ENCODE peak calls at places on chromosomes 11 and 22, in ten cellular contexts. One of them, this sample, is unnamed.

GRCh38 chr11:15663778-15664218 is 549.1 kb downstream of the INSC start:
- DNase-seq in ovary: no peak
- DNase-seq in SK-N-SH: no peak
- DNase-seq in tibial nerve: no peak
- DNase-seq in H1: peak; percentile 59
- DNase-seq in suprapubic skin: no peak
- DNase-seq in K562: no peak
- DNase-seq in A549: no peak
- DNase-seq in stomach: no peak
- DNase-seq in sigmoid colon: no peak
- DNase-seq in this sample: no peak

GRCh38 chr22:20268289-20268349 is at the start of gene RTN4R:
- DNase-seq in ovary: no peak
- DNase-seq in SK-N-SH: no peak
- DNase-seq in tibial nerve: no peak
- DNase-seq in H1: no peak
- DNase-seq in suprapubic skin: no peak
- DNase-seq in K562: no peak
- DNase-seq in A549: no peak
- DNase-seq in stomach: no peak
- DNase-seq in sigmoid colon: no peak
- DNase-seq in this sample: no peak

GRCh38 chr11:102940714-102941588 is 14.6 kb downstream of the MMP13 start:
- DNase-seq in ovary: no peak
- DNase-seq in SK-N-SH: peak; percentile 46
- DNase-seq in tibial nerve: no peak
- DNase-seq in H1: no peak
- DNase-seq in suprapubic skin: no peak
- DNase-seq in K562: peak; percentile 58
- DNase-seq in A549: peak; percentile 54
- DNase-seq in stomach: peak; percentile 60
- DNase-seq in sigmoid colon: no peak
- DNase-seq in this sample: peak; percentile 45

GRCh38 chr11:134522782-134523570 is 110.9 kb upstream of the B3GAT1 start:
- DNase-seq in ovary: no peak
- DNase-seq in SK-N-SH: no peak
- DNase-seq in tibial nerve: no peak
- DNase-seq in H1: no peak
- DNase-seq in suprapubic skin: no peak
- DNase-seq in K562: no peak
- DNase-seq in A549: no peak
- DNase-seq in stomach: no peak
- DNase-seq in sigmoid colon: peak; percentile 40
- DNase-seq in this sample: no peak

GRCh38 chr22:36052505-36052941 is 23.9 kb upstream of the RBFOX2 start:
- DNase-seq in ovary: no peak
- DNase-seq in SK-N-SH: no peak
- DNase-seq in tibial nerve: no peak
- DNase-seq in H1: no peak
- DNase-seq in suprapubic skin: no peak
- DNase-seq in K562: peak; percentile 60
- DNase-seq in A549: peak; percentile 13
- DNase-seq in stomach: peak; percentile 33
- DNase-seq in sigmoid colon: no peak
- DNase-seq in this sample: no peak

GRCh38 chr11:76074178-76075112 is 131.9 kb downstream of the WNT11 start:
- DNase-seq in ovary: no peak
- DNase-seq in SK-N-SH: no peak
- DNase-seq in tibial nerve: no peak
- DNase-seq in H1: no peak
- DNase-seq in suprapubic skin: no peak
- DNase-seq in K562: peak; percentile 33
- DNase-seq in A549: no peak
- DNase-seq in stomach: no peak
- DNase-seq in sigmoid colon: no peak
- DNase-seq in this sample: no peak

GRCh38 chr11:42824067-42824466 is 487.7 kb upstream of the API5 start:
- DNase-seq in ovary: no peak
- DNase-seq in SK-N-SH: no peak
- DNase-seq in tibial nerve: no peak
- DNase-seq in H1: no peak
- DNase-seq in suprapubic skin: no peak
- DNase-seq in K562: no peak
- DNase-seq in A549: no peak
- DNase-seq in stomach: no peak
- DNase-seq in sigmoid colon: no peak
- DNase-seq in this sample: no peak

GRCh38 chr22:45240810-45241631 is at the start of gene KIAA0930:
- DNase-seq in ovary: peak; percentile 85
- DNase-seq in SK-N-SH: peak; percentile 100
- DNase-seq in tibial nerve: peak; percentile 73
- DNase-seq in H1: peak; percentile 92
- DNase-seq in suprapubic skin: peak; percentile 94
- DNase-seq in K562: peak; percentile 98
- DNase-seq in A549: peak; percentile 67
- DNase-seq in stomach: peak; percentile 81
- DNase-seq in sigmoid colon: peak; percentile 93
- DNase-seq in this sample: peak; percentile 88

GRCh38 chr11:10990160-10990559 is 132.3 kb upstream of the ZBED5 start:
- DNase-seq in ovary: no peak
- DNase-seq in SK-N-SH: no peak
- DNase-seq in tibial nerve: no peak
- DNase-seq in H1: no peak
- DNase-seq in suprapubic skin: no peak
- DNase-seq in K562: no peak
- DNase-seq in A549: no peak
- DNase-seq in stomach: no peak
- DNase-seq in sigmoid colon: no peak
- DNase-seq in this sample: no peak

GRCh38 chr11:65771589-65772112 is 9.1 kb downstream of the AP5B1 start:
- DNase-seq in ovary: no peak
- DNase-seq in SK-N-SH: no peak
- DNase-seq in tibial nerve: no peak
- DNase-seq in H1: no peak
- DNase-seq in suprapubic skin: no peak
- DNase-seq in K562: no peak
- DNase-seq in A549: no peak
- DNase-seq in stomach: no peak
- DNase-seq in sigmoid colon: no peak
- DNase-seq in this sample: no peak

GRCh38 chr11:65016705-65017104 is 2.7 kb downstream of the ARL2 start:
- DNase-seq in ovary: no peak
- DNase-seq in SK-N-SH: no peak
- DNase-seq in tibial nerve: no peak
- DNase-seq in H1: no peak
- DNase-seq in suprapubic skin: no peak
- DNase-seq in K562: no peak
- DNase-seq in A549: no peak
- DNase-seq in stomach: no peak
- DNase-seq in sigmoid colon: no peak
- DNase-seq in this sample: no peak

GRCh38 chr11:114179234-114179941 is 116.8 kb upstream of the NNMT start:
- DNase-seq in ovary: peak; percentile 89
- DNase-seq in SK-N-SH: no peak
- DNase-seq in tibial nerve: peak; percentile 81
- DNase-seq in H1: no peak
- DNase-seq in suprapubic skin: peak; percentile 73
- DNase-seq in K562: no peak
- DNase-seq in A549: no peak
- DNase-seq in stomach: peak; percentile 89
- DNase-seq in sigmoid colon: peak; percentile 98
- DNase-seq in this sample: peak; percentile 87

GRCh38 chr11:73182824-73183321 is 35.2 kb upstream of the P2RY2 start:
- DNase-seq in ovary: no peak
- DNase-seq in SK-N-SH: no peak
- DNase-seq in tibial nerve: no peak
- DNase-seq in H1: no peak
- DNase-seq in suprapubic skin: peak; percentile 32
- DNase-seq in K562: peak; percentile 65
- DNase-seq in A549: no peak
- DNase-seq in stomach: peak; percentile 40
- DNase-seq in sigmoid colon: peak; percentile 41
- DNase-seq in this sample: peak; percentile 68

GRCh38 chr11:65445604-65446445 is 23.2 kb downstream of the NEAT1 start:
- DNase-seq in ovary: no peak
- DNase-seq in SK-N-SH: no peak
- DNase-seq in tibial nerve: peak; percentile 17
- DNase-seq in H1: no peak
- DNase-seq in suprapubic skin: peak; percentile 72
- DNase-seq in K562: peak; percentile 19
- DNase-seq in A549: no peak
- DNase-seq in stomach: peak; percentile 34
- DNase-seq in sigmoid colon: peak; percentile 76
- DNase-seq in this sample: no peak

GRCh38 chr11:8720376-8720775 is 37.8 kb downstream of the RPL27A start:
- DNase-seq in ovary: no peak
- DNase-seq in SK-N-SH: no peak
- DNase-seq in tibial nerve: no peak
- DNase-seq in H1: no peak
- DNase-seq in suprapubic skin: no peak
- DNase-seq in K562: no peak
- DNase-seq in A549: no peak
- DNase-seq in stomach: peak; percentile 40
- DNase-seq in sigmoid colon: no peak
- DNase-seq in this sample: no peak

GRCh38 chr11:35491231-35491871 is 34.1 kb downstream of the PAMR1 start:
- DNase-seq in ovary: no peak
- DNase-seq in SK-N-SH: no peak
- DNase-seq in tibial nerve: no peak
- DNase-seq in H1: no peak
- DNase-seq in suprapubic skin: no peak
- DNase-seq in K562: no peak
- DNase-seq in A549: no peak
- DNase-seq in stomach: no peak
- DNase-seq in sigmoid colon: no peak
- DNase-seq in this sample: no peak
- TF ChIP-seq EP300 in ovary: no peak
- TF ChIP-seq EP300 in SK-N-SH: peak; percentile 53
- TF ChIP-seq EP300 in tibial nerve: no peak
- TF ChIP-seq EP300 in H1: no peak
- TF ChIP-seq EP300 in suprapubic skin: no peak
- TF ChIP-seq EP300 in K562: no peak
- TF ChIP-seq EP300 in A549: no peak
- TF ChIP-seq EP300 in stomach: no peak
- TF ChIP-seq EP300 in sigmoid colon: no peak
- TF ChIP-seq EP300 in this sample: no peak

GRCh38 chr11:132312616-132313210 is 942.3 kb downstream of the NTM start:
- DNase-seq in ovary: no peak
- DNase-seq in SK-N-SH: peak; percentile 65
- DNase-seq in tibial nerve: no peak
- DNase-seq in H1: no peak
- DNase-seq in suprapubic skin: no peak
- DNase-seq in K562: peak; percentile 39
- DNase-seq in A549: no peak
- DNase-seq in stomach: no peak
- DNase-seq in sigmoid colon: no peak
- DNase-seq in this sample: no peak

GRCh38 chr11:132312161-132312560 is 941.7 kb downstream of the NTM start:
- DNase-seq in ovary: no peak
- DNase-seq in SK-N-SH: no peak
- DNase-seq in tibial nerve: no peak
- DNase-seq in H1: no peak
- DNase-seq in suprapubic skin: no peak
- DNase-seq in K562: no peak
- DNase-seq in A549: no peak
- DNase-seq in stomach: no peak
- DNase-seq in sigmoid colon: no peak
- DNase-seq in this sample: no peak

GRCh38 chr11:132307309-132308020 is 937.0 kb downstream of the NTM start:
- DNase-seq in ovary: no peak
- DNase-seq in SK-N-SH: no peak
- DNase-seq in tibial nerve: no peak
- DNase-seq in H1: no peak
- DNase-seq in suprapubic skin: no peak
- DNase-seq in K562: no peak
- DNase-seq in A549: no peak
- DNase-seq in stomach: no peak
- DNase-seq in sigmoid colon: no peak
- DNase-seq in this sample: no peak

GRCh38 chr11:132310390-132311375 is 940.3 kb downstream of the NTM start:
- DNase-seq in ovary: no peak
- DNase-seq in SK-N-SH: peak; percentile 71
- DNase-seq in tibial nerve: no peak
- DNase-seq in H1: no peak
- DNase-seq in suprapubic skin: no peak
- DNase-seq in K562: no peak
- DNase-seq in A549: no peak
- DNase-seq in stomach: no peak
- DNase-seq in sigmoid colon: no peak
- DNase-seq in this sample: no peak

DNA sequence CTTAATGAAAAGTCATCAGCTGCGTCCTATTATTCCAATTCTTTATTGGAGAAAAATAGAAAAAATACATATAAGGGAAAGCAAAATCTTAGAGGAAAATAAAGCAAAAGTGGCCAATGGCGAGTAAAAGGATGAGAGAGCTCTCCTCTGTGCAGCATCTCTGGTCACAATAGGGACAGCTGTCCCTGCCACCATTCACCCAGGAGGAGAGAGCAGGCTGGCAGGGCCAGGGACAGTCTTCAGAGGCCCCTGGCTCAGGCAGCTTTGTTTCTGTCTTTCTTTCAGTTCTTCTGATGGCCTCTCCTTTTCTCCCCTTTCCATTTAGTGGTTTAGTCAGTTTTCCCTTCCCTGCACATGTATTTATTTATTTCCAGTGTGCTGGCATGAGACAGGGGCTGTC is 941.3 kb downstream of the NTM start:
- DNase-seq in ovary: no peak
- DNase-seq in SK-N-SH: peak; percentile 10
- DNase-seq in tibial nerve: no peak
- DNase-seq in H1: no peak
- DNase-seq in suprapubic skin: no peak
- DNase-seq in K562: no peak
- DNase-seq in A549: no peak
- DNase-seq in stomach: no peak
- DNase-seq in sigmoid colon: no peak
- DNase-seq in this sample: no peak
- TF ChIP-seq EP300 in ovary: no peak
- TF ChIP-seq EP300 in SK-N-SH: no peak
- TF ChIP-seq EP300 in tibial nerve: no peak
- TF ChIP-seq EP300 in H1: no peak
- TF ChIP-seq EP300 in suprapubic skin: no peak
- TF ChIP-seq EP300 in K562: no peak
- TF ChIP-seq EP300 in A549: no peak
- TF ChIP-seq EP300 in stomach: no peak
- TF ChIP-seq EP300 in sigmoid colon: no peak
- TF ChIP-seq EP300 in this sample: no peak

GRCh38 chr11:121538054-121538453 is 85.3 kb upstream of the SORL1-AS1 start:
- DNase-seq in ovary: no peak
- DNase-seq in SK-N-SH: no peak
- DNase-seq in tibial nerve: no peak
- DNase-seq in H1: no peak
- DNase-seq in suprapubic skin: no peak
- DNase-seq in K562: no peak
- DNase-seq in A549: no peak
- DNase-seq in stomach: no peak
- DNase-seq in sigmoid colon: no peak
- DNase-seq in this sample: no peak
- TF ChIP-seq EP300 in ovary: no peak
- TF ChIP-seq EP300 in SK-N-SH: no peak
- TF ChIP-seq EP300 in tibial nerve: no peak
- TF ChIP-seq EP300 in H1: no peak
- TF ChIP-seq EP300 in suprapubic skin: no peak
- TF ChIP-seq EP300 in K562: no peak
- TF ChIP-seq EP300 in A549: no peak
- TF ChIP-seq EP300 in stomach: no peak
- TF ChIP-seq EP300 in sigmoid colon: no peak
- TF ChIP-seq EP300 in this sample: no peak

GRCh38 chr11:70834984-70835560 is 417.3 kb downstream of the SHANK2 start:
- DNase-seq in ovary: no peak
- DNase-seq in SK-N-SH: no peak
- DNase-seq in tibial nerve: no peak
- DNase-seq in H1: no peak
- DNase-seq in suprapubic skin: no peak
- DNase-seq in K562: no peak
- DNase-seq in A549: no peak
- DNase-seq in stomach: no peak
- DNase-seq in sigmoid colon: no peak
- DNase-seq in this sample: no peak
- TF ChIP-seq EP300 in ovary: no peak
- TF ChIP-seq EP300 in SK-N-SH: no peak
- TF ChIP-seq EP300 in tibial nerve: no peak
- TF ChIP-seq EP300 in H1: no peak
- TF ChIP-seq EP300 in suprapubic skin: no peak
- TF ChIP-seq EP300 in K562: no peak
- TF ChIP-seq EP300 in A549: no peak
- TF ChIP-seq EP300 in stomach: no peak
- TF ChIP-seq EP300 in sigmoid colon: no peak
- TF ChIP-seq EP300 in this sample: no peak